ENCODE peak calls at places on chromosomes 16 and 17, in eight cellular contexts. One of them, this sample, is unnamed.

GRCh38 chr17:66435182-66435581 is 132.8 kb downstream of the PRKCA start:
- DNase-seq in EH: no peak
- DNase-seq in stimulated activated CD4-positive, alpha-beta T cell treated with anti-CD3 and anti-CD28 coated beads, Interleukin-1b, Interleukin-23, amount 100 ng/mL, for 24 hours: no peak
- DNase-seq in activated T-cell treated with anti-CD3 and anti-CD28 coated beads for 1 hour: no peak
- DNase-seq in tibial nerve: no peak
- DNase-seq in activated T-helper 2 cell treated with anti-CD3 and anti-CD28 coated beads, Interferon-gamma antibody, Interleukin-2, Interleukin-4, amounts not matched to agents 10 μg/mL and 5 μg/mL and 100 μg/mL, durations not matched to agents 14 hours and 24 hours and 36 hours: no peak
- DNase-seq in prostate gland: no peak
- DNase-seq in keratinocyte: no peak
- DNase-seq in this sample: no peak

GRCh38 chr16:1335996-1336395 is 2.6 kb downstream of the BAIAP3 start:
- DNase-seq in EH: no peak
- DNase-seq in stimulated activated CD4-positive, alpha-beta T cell treated with anti-CD3 and anti-CD28 coated beads, Interleukin-1b, Interleukin-23, amount 100 ng/mL, for 24 hours: no peak
- DNase-seq in activated T-cell treated with anti-CD3 and anti-CD28 coated beads for 1 hour: no peak
- DNase-seq in tibial nerve: no peak
- DNase-seq in activated T-helper 2 cell treated with anti-CD3 and anti-CD28 coated beads, Interferon-gamma antibody, Interleukin-2, Interleukin-4, amounts not matched to agents 10 μg/mL and 5 μg/mL and 100 μg/mL, durations not matched to agents 14 hours and 24 hours and 36 hours: no peak
- DNase-seq in prostate gland: no peak
- DNase-seq in keratinocyte: no peak
- DNase-seq in this sample: no peak

GRCh38 chr17:64534187-64534586 is 27.4 kb downstream of the CEP95 start:
- DNase-seq in EH: peak
- DNase-seq in stimulated activated CD4-positive, alpha-beta T cell treated with anti-CD3 and anti-CD28 coated beads, Interleukin-1b, Interleukin-23, amount 100 ng/mL, for 24 hours: no peak
- DNase-seq in activated T-cell treated with anti-CD3 and anti-CD28 coated beads for 1 hour: no peak
- DNase-seq in tibial nerve: no peak
- DNase-seq in activated T-helper 2 cell treated with anti-CD3 and anti-CD28 coated beads, Interferon-gamma antibody, Interleukin-2, Interleukin-4, amounts not matched to agents 10 μg/mL and 5 μg/mL and 100 μg/mL, durations not matched to agents 14 hours and 24 hours and 36 hours: no peak
- DNase-seq in prostate gland: no peak
- DNase-seq in keratinocyte: no peak
- DNase-seq in this sample: no peak

GRCh38 chr16:23679986-23680336 is 1.3 kb downstream of the PLK1 start:
- DNase-seq in EH: no peak
- DNase-seq in stimulated activated CD4-positive, alpha-beta T cell treated with anti-CD3 and anti-CD28 coated beads, Interleukin-1b, Interleukin-23, amount 100 ng/mL, for 24 hours: no peak
- DNase-seq in activated T-cell treated with anti-CD3 and anti-CD28 coated beads for 1 hour: no peak
- DNase-seq in tibial nerve: no peak
- DNase-seq in activated T-helper 2 cell treated with anti-CD3 and anti-CD28 coated beads, Interferon-gamma antibody, Interleukin-2, Interleukin-4, amounts not matched to agents 10 μg/mL and 5 μg/mL and 100 μg/mL, durations not matched to agents 14 hours and 24 hours and 36 hours: no peak
- DNase-seq in prostate gland: no peak
- DNase-seq in keratinocyte: no peak
- DNase-seq in this sample: no peak

GRCh38 chr16:85088570-85089214 is 23.6 kb downstream of the CIBAR2 start:
- DNase-seq in EH: no peak
- DNase-seq in stimulated activated CD4-positive, alpha-beta T cell treated with anti-CD3 and anti-CD28 coated beads, Interleukin-1b, Interleukin-23, amount 100 ng/mL, for 24 hours: no peak
- DNase-seq in activated T-cell treated with anti-CD3 and anti-CD28 coated beads for 1 hour: no peak
- DNase-seq in tibial nerve: no peak
- DNase-seq in activated T-helper 2 cell treated with anti-CD3 and anti-CD28 coated beads, Interferon-gamma antibody, Interleukin-2, Interleukin-4, amounts not matched to agents 10 μg/mL and 5 μg/mL and 100 μg/mL, durations not matched to agents 14 hours and 24 hours and 36 hours: no peak
- DNase-seq in prostate gland: no peak
- DNase-seq in keratinocyte: no peak
- DNase-seq in this sample: no peak

GRCh38 chr17:81898029-81898866 is 3.8 kb upstream of the NPB start:
- DNase-seq in EH: peak
- DNase-seq in stimulated activated CD4-positive, alpha-beta T cell treated with anti-CD3 and anti-CD28 coated beads, Interleukin-1b, Interleukin-23, amount 100 ng/mL, for 24 hours: no peak
- DNase-seq in activated T-cell treated with anti-CD3 and anti-CD28 coated beads for 1 hour: no peak
- DNase-seq in tibial nerve: no peak
- DNase-seq in activated T-helper 2 cell treated with anti-CD3 and anti-CD28 coated beads, Interferon-gamma antibody, Interleukin-2, Interleukin-4, amounts not matched to agents 10 μg/mL and 5 μg/mL and 100 μg/mL, durations not matched to agents 14 hours and 24 hours and 36 hours: no peak
- DNase-seq in prostate gland: no peak
- DNase-seq in keratinocyte: peak
- DNase-seq in this sample: peak

GRCh38 chr17:7842380-7842949 is 8.4 kb downstream of the KDM6B start:
- DNase-seq in EH: peak
- DNase-seq in stimulated activated CD4-positive, alpha-beta T cell treated with anti-CD3 and anti-CD28 coated beads, Interleukin-1b, Interleukin-23, amount 100 ng/mL, for 24 hours: peak
- DNase-seq in activated T-cell treated with anti-CD3 and anti-CD28 coated beads for 1 hour: peak
- DNase-seq in tibial nerve: no peak
- DNase-seq in activated T-helper 2 cell treated with anti-CD3 and anti-CD28 coated beads, Interferon-gamma antibody, Interleukin-2, Interleukin-4, amounts not matched to agents 10 μg/mL and 5 μg/mL and 100 μg/mL, durations not matched to agents 14 hours and 24 hours and 36 hours: peak
- DNase-seq in prostate gland: peak
- DNase-seq in keratinocyte: no peak
- DNase-seq in this sample: peak

GRCh38 chr17:39939588-39940419 is 12.3 kb downstream of the LRRC3C start:
- DNase-seq in EH: peak
- DNase-seq in stimulated activated CD4-positive, alpha-beta T cell treated with anti-CD3 and anti-CD28 coated beads, Interleukin-1b, Interleukin-23, amount 100 ng/mL, for 24 hours: no peak
- DNase-seq in activated T-cell treated with anti-CD3 and anti-CD28 coated beads for 1 hour: no peak
- DNase-seq in tibial nerve: no peak
- DNase-seq in activated T-helper 2 cell treated with anti-CD3 and anti-CD28 coated beads, Interferon-gamma antibody, Interleukin-2, Interleukin-4, amounts not matched to agents 10 μg/mL and 5 μg/mL and 100 μg/mL, durations not matched to agents 14 hours and 24 hours and 36 hours: peak
- DNase-seq in prostate gland: no peak
- DNase-seq in keratinocyte: no peak
- DNase-seq in this sample: no peak

GRCh38 chr17:80923211-80924110 is 68.2 kb upstream of the CHMP6 start:
- DNase-seq in EH: no peak
- DNase-seq in stimulated activated CD4-positive, alpha-beta T cell treated with anti-CD3 and anti-CD28 coated beads, Interleukin-1b, Interleukin-23, amount 100 ng/mL, for 24 hours: no peak
- DNase-seq in activated T-cell treated with anti-CD3 and anti-CD28 coated beads for 1 hour: no peak
- DNase-seq in tibial nerve: no peak
- DNase-seq in activated T-helper 2 cell treated with anti-CD3 and anti-CD28 coated beads, Interferon-gamma antibody, Interleukin-2, Interleukin-4, amounts not matched to agents 10 μg/mL and 5 μg/mL and 100 μg/mL, durations not matched to agents 14 hours and 24 hours and 36 hours: no peak
- DNase-seq in prostate gland: no peak
- DNase-seq in keratinocyte: no peak
- DNase-seq in this sample: no peak

GRCh38 chr17:21351366-21352065 is 24.6 kb upstream of the KCNJ12 start:
- DNase-seq in EH: no peak
- DNase-seq in stimulated activated CD4-positive, alpha-beta T cell treated with anti-CD3 and anti-CD28 coated beads, Interleukin-1b, Interleukin-23, amount 100 ng/mL, for 24 hours: no peak
- DNase-seq in activated T-cell treated with anti-CD3 and anti-CD28 coated beads for 1 hour: no peak
- DNase-seq in tibial nerve: no peak
- DNase-seq in activated T-helper 2 cell treated with anti-CD3 and anti-CD28 coated beads, Interferon-gamma antibody, Interleukin-2, Interleukin-4, amounts not matched to agents 10 μg/mL and 5 μg/mL and 100 μg/mL, durations not matched to agents 14 hours and 24 hours and 36 hours: no peak
- DNase-seq in prostate gland: no peak
- DNase-seq in keratinocyte: no peak
- DNase-seq in this sample: no peak